ENCODE peak calls at places on chromosome 5, in nine cellular contexts. Q, R, L, H, Z, F, D, Y and T are unnamed samples.

GRCh38 chr5:67483453-67484030 is 286.9 kb upstream of the CD180 start:
- DNase-seq in Q (no peak), R (no peak), L (no peak), H (no peak), Z (no peak), F (no peak), D (no peak), Y (no peak), T (no peak)

GRCh38 chr5:132094393-132095076 is 20.9 kb downstream of the CSF2 start:
- DNase-seq in Q (no peak), R (no peak), L (no peak), H (no peak), Z (no peak), F (no peak), D (peak; percentile 100), Y (no peak), T (no peak)

GRCh38 chr5:86039351-86039750 is 578.4 kb upstream of the COX7C start:
- DNase-seq in Q (no peak), R (no peak), L (no peak), H (no peak), Z (no peak), F (no peak), D (no peak), Y (no peak), T (no peak)

GRCh38 chr5:109191153-109191558 is 218.6 kb downstream of the PJA2 start:
- DNase-seq in Q (peak; percentile 24), R (no peak), L (no peak), H (no peak), Z (no peak), F (no peak), D (peak; percentile 42), Y (no peak), T (no peak)

GRCh38 chr5:82421119-82421518 is 143.0 kb upstream of the RPS23 start:
- DNase-seq in Q (peak; percentile 82), R (no peak), L (no peak), H (no peak), Z (no peak), F (no peak), D (peak; percentile 93), Y (no peak), T (no peak)

GRCh38 chr5:142056831-142057696 is 44.2 kb upstream of the GNPDA1 start:
- DNase-seq in Q (no peak), R (no peak), L (no peak), H (no peak), Z (no peak), F (peak; percentile 54), D (no peak), Y (no peak), T (no peak)

GRCh38 chr5:34770486-34770885 is 68.5 kb upstream of the TTC23L start:
- DNase-seq in Q (no peak), R (no peak), L (no peak), H (no peak), Z (no peak), F (no peak), D (no peak), Y (no peak), T (no peak)

GRCh38 chr5:81825237-81825636 is 74.3 kb upstream of the SSBP2 start:
- DNase-seq in Q (no peak), R (no peak), L (peak; percentile 68), H (no peak), Z (no peak), F (peak; percentile 5), D (peak; percentile 76), Y (no peak), T (no peak)

GRCh38 chr5:177964471-177964870 is 31.6 kb downstream of the PROP1 start:
- DNase-seq in Q (no peak), R (no peak), L (no peak), H (no peak), Z (no peak), F (no peak), D (no peak), Y (no peak), T (no peak)

GRCh38 chr5:131431794-131432193 is 167.9 kb downstream of the CDC42SE2 start:
- DNase-seq in Q (no peak), R (no peak), L (no peak), H (no peak), Z (no peak), F (no peak), D (no peak), Y (no peak), T (no peak)

GRCh38 chr5:89064691-89065207 is 181.8 kb upstream of the MEF2C start:
- DNase-seq in Q (no peak), R (no peak), L (no peak), H (no peak), Z (no peak), F (no peak), D (no peak), Y (no peak), T (no peak)

GRCh38 chr5:10307206-10308148 is at the start of gene CMBL:
- DNase-seq in Q (peak; percentile 83), R (no peak), L (no peak), H (no peak), Z (no peak), F (peak; percentile 18), D (peak; percentile 69), Y (no peak), T (peak; percentile 6)

GRCh38 chr5:105230516-105230915 is 1667.9 kb upstream of the NUDT12 start:
- DNase-seq in Q (no peak), R (no peak), L (no peak), H (no peak), Z (no peak), F (no peak), D (no peak), Y (no peak), T (no peak)

GRCh38 chr5:91132552-91132951 is 250.6 kb downstream of the ARRDC3 start:
- DNase-seq in Q (no peak), R (no peak), L (no peak), H (no peak), Z (no peak), F (no peak), D (no peak), Y (no peak), T (no peak)

GRCh38 chr5:33321026-33321425 is 119.7 kb upstream of the TARS1 start:
- DNase-seq in Q (no peak), R (no peak), L (no peak), H (no peak), Z (no peak), F (no peak), D (peak; percentile 95), Y (no peak), T (no peak)

GRCh38 chr5:18465833-18466681 is 831.8 kb downstream of the TAF11L14 start:
- DNase-seq in Q (peak; percentile 69), R (no peak), L (peak; percentile 56), H (peak; percentile 3), Z (peak; percentile 80), F (peak; percentile 58), D (peak; percentile 71), Y (peak; percentile 1), T (no peak)

GRCh38 chr5:72451771-72452505 is 55.3 kb downstream of the ZNF366 start:
- DNase-seq in Q (peak; percentile 45), R (no peak), L (no peak), H (no peak), Z (no peak), F (no peak), D (peak; percentile 69), Y (no peak), T (no peak)

GRCh38 chr5:149552761-149553160 is 1.5 kb upstream of the CSNK1A1 start:
- DNase-seq in Q (no peak), R (no peak), L (no peak), H (no peak), Z (no peak), F (no peak), D (no peak), Y (no peak), T (no peak)

GRCh38 chr5:174571662-174572397 is 152.6 kb upstream of the MSX2 start:
- DNase-seq in Q (no peak), R (no peak), L (no peak), H (no peak), Z (no peak), F (no peak), D (peak; percentile 81), Y (no peak), T (no peak)

GRCh38 chr5:83220331-83220730 is 143.0 kb downstream of the XRCC4 start:
- DNase-seq in Q (no peak), R (no peak), L (no peak), H (no peak), Z (no peak), F (no peak), D (peak; percentile 3), Y (no peak), T (no peak)

GRCh38 chr5:115069087-115069968 is 100.4 kb downstream of the TRIM36 start:
- DNase-seq in Q (peak; percentile 72), R (no peak), L (peak; percentile 37), H (no peak), Z (peak; percentile 59), F (peak; percentile 32), D (peak; percentile 66), Y (no peak), T (no peak)

GRCh38 chr5:127088226-127088625 is 14.9 kb upstream of the C5orf63 start:
- DNase-seq in Q (no peak), R (no peak), L (no peak), H (no peak), Z (no peak), F (no peak), D (peak; percentile 96), Y (no peak), T (no peak)

GRCh38 chr5:143131983-143132382 is 271.5 kb downstream of the NR3C1 start:
- DNase-seq in Q (no peak), R (no peak), L (no peak), H (no peak), Z (no peak), F (no peak), D (no peak), Y (no peak), T (no peak)

GRCh38 chr5:107888541-107888940 is 217.8 kb upstream of the EFNA5 start:
- DNase-seq in Q (no peak), R (no peak), L (no peak), H (no peak), Z (no peak), F (no peak), D (no peak), Y (no peak), T (no peak)

GRCh38 chr5:119897537-119898370 is 268.4 kb downstream of the FAM170A start:
- DNase-seq in Q (no peak), R (no peak), L (no peak), H (no peak), Z (no peak), F (no peak), D (no peak), Y (no peak), T (no peak)

GRCh38 chr5:60487885-60488425 is 212.0 kb downstream of the DEPDC1B start:
- DNase-seq in Q (no peak), R (no peak), L (no peak), H (no peak), Z (no peak), F (no peak), D (peak; percentile 28), Y (no peak), T (no peak)

GRCh38 chr5:93278876-93279275 is 302.1 kb downstream of the NR2F1-AS1 start:
- DNase-seq in Q (no peak), R (no peak), L (no peak), H (no peak), Z (no peak), F (no peak), D (peak; percentile 67), Y (no peak), T (no peak)

GRCh38 chr5:79535477-79536192 is 21.7 kb upstream of the HOMER1 start:
- DNase-seq in Q (peak; percentile 14), R (no peak), L (no peak), H (no peak), Z (no peak), F (no peak), D (peak; percentile 24), Y (no peak), T (no peak)

GRCh38 chr5:67335391-67335790 is 138.8 kb upstream of the CD180 start:
- DNase-seq in Q (no peak), R (no peak), L (no peak), H (no peak), Z (no peak), F (no peak), D (no peak), Y (no peak), T (no peak)

GRCh38 chr5:170411100-170411499 is 21.9 kb upstream of the KCNMB1 start:
- DNase-seq in Q (no peak), R (peak; percentile 27), L (peak; percentile 42), H (no peak), Z (no peak), F (no peak), D (no peak), Y (no peak), T (no peak)

GRCh38 chr5:115262066-115262404 is 642 bp downstream of the PGGT1B start:
- DNase-seq in Q (no peak), R (no peak), L (peak; percentile 44), H (no peak), Z (no peak), F (no peak), D (peak; percentile 42), Y (no peak), T (no peak)